ENCODE peak calls at places on chromosomes 12 and 14, in seven cellular contexts. One of them, this sample, is unnamed.

GRCh38 chr14:50339178-50339804 is 27.2 kb downstream of the DMAC2L start:
- DNase-seq in IMR-90: no peak
- DNase-seq in esophagus muscularis mucosa: peak; percentile 68
- DNase-seq in gastrocnemius medialis: no peak
- DNase-seq in upper lobe of right lung: no peak
- DNase-seq in heart left ventricle: no peak
- DNase-seq in CD8-positive, alpha-beta memory T cell: no peak
- DNase-seq in this sample: no peak

GRCh38 chr14:22517117-22517720 is 71.8 kb downstream of the DAD1 start:
- DNase-seq in IMR-90: no peak
- DNase-seq in esophagus muscularis mucosa: no peak
- DNase-seq in gastrocnemius medialis: no peak
- DNase-seq in upper lobe of right lung: no peak
- DNase-seq in heart left ventricle: no peak
- DNase-seq in CD8-positive, alpha-beta memory T cell: no peak
- DNase-seq in this sample: no peak

GRCh38 chr14:58171090-58171489 is 19.1 kb upstream of the ARMH4 start:
- DNase-seq in IMR-90: peak; percentile 82
- DNase-seq in esophagus muscularis mucosa: peak; percentile 87
- DNase-seq in gastrocnemius medialis: peak; percentile 76
- DNase-seq in upper lobe of right lung: peak; percentile 82
- DNase-seq in heart left ventricle: peak; percentile 70
- DNase-seq in CD8-positive, alpha-beta memory T cell: peak; percentile 10
- DNase-seq in this sample: peak; percentile 71

GRCh38 chr12:54037360-54038259 is 4.8 kb downstream of the HOXC5 start:
- DNase-seq in IMR-90: no peak
- DNase-seq in esophagus muscularis mucosa: no peak
- DNase-seq in gastrocnemius medialis: no peak
- DNase-seq in upper lobe of right lung: no peak
- DNase-seq in heart left ventricle: no peak
- DNase-seq in CD8-positive, alpha-beta memory T cell: no peak
- DNase-seq in this sample: no peak

GRCh38 chr12:56028511-56029165 is 7.8 kb downstream of the IKZF4 start:
- DNase-seq in IMR-90: no peak
- DNase-seq in esophagus muscularis mucosa: no peak
- DNase-seq in gastrocnemius medialis: no peak
- DNase-seq in upper lobe of right lung: no peak
- DNase-seq in heart left ventricle: no peak
- DNase-seq in CD8-positive, alpha-beta memory T cell: no peak
- DNase-seq in this sample: no peak

GRCh38 chr12:119940881-119941280 is 48.2 kb upstream of the BICDL1 start:
- DNase-seq in IMR-90: peak; percentile 68
- DNase-seq in esophagus muscularis mucosa: no peak
- DNase-seq in gastrocnemius medialis: no peak
- DNase-seq in upper lobe of right lung: no peak
- DNase-seq in heart left ventricle: no peak
- DNase-seq in CD8-positive, alpha-beta memory T cell: no peak
- DNase-seq in this sample: no peak

GRCh38 chr12:116416161-116416560 is 138.7 kb upstream of the MED13L start:
- DNase-seq in IMR-90: no peak
- DNase-seq in esophagus muscularis mucosa: no peak
- DNase-seq in gastrocnemius medialis: no peak
- DNase-seq in upper lobe of right lung: no peak
- DNase-seq in heart left ventricle: no peak
- DNase-seq in CD8-positive, alpha-beta memory T cell: no peak
- DNase-seq in this sample: no peak

GRCh38 chr14:22915886-22916521 is 2.9 kb downstream of the RBM23 start:
- DNase-seq in IMR-90: no peak
- DNase-seq in esophagus muscularis mucosa: no peak
- DNase-seq in gastrocnemius medialis: peak; percentile 47
- DNase-seq in upper lobe of right lung: no peak
- DNase-seq in heart left ventricle: peak; percentile 35
- DNase-seq in CD8-positive, alpha-beta memory T cell: no peak
- DNase-seq in this sample: no peak

GRCh38 chr12:68474467-68475204 is 136.1 kb upstream of the RAP1B start:
- DNase-seq in IMR-90: no peak
- DNase-seq in esophagus muscularis mucosa: no peak
- DNase-seq in gastrocnemius medialis: no peak
- DNase-seq in upper lobe of right lung: no peak
- DNase-seq in heart left ventricle: no peak
- DNase-seq in CD8-positive, alpha-beta memory T cell: no peak
- DNase-seq in this sample: no peak

GRCh38 chr12:15146585-15146984 is 74.6 kb downstream of the RERG start:
- DNase-seq in IMR-90: peak; percentile 0
- DNase-seq in esophagus muscularis mucosa: no peak
- DNase-seq in gastrocnemius medialis: no peak
- DNase-seq in upper lobe of right lung: no peak
- DNase-seq in heart left ventricle: no peak
- DNase-seq in CD8-positive, alpha-beta memory T cell: no peak
- DNase-seq in this sample: no peak

GRCh38 chr14:54658836-54659235 is 91.9 kb downstream of the SAMD4A start:
- DNase-seq in IMR-90: no peak
- DNase-seq in esophagus muscularis mucosa: no peak
- DNase-seq in gastrocnemius medialis: no peak
- DNase-seq in upper lobe of right lung: no peak
- DNase-seq in heart left ventricle: no peak
- DNase-seq in CD8-positive, alpha-beta memory T cell: no peak
- DNase-seq in this sample: no peak

GRCh38 chr14:68793734-68794129 is 865 bp upstream of the ZFP36L1 start:
- DNase-seq in IMR-90: no peak
- DNase-seq in esophagus muscularis mucosa: no peak
- DNase-seq in gastrocnemius medialis: no peak
- DNase-seq in upper lobe of right lung: peak; percentile 79
- DNase-seq in heart left ventricle: no peak
- DNase-seq in CD8-positive, alpha-beta memory T cell: no peak
- DNase-seq in this sample: no peak

GRCh38 chr12:16189849-16190248 is 87.6 kb downstream of the SLC15A5 start:
- DNase-seq in IMR-90: peak; percentile 28
- DNase-seq in esophagus muscularis mucosa: no peak
- DNase-seq in gastrocnemius medialis: no peak
- DNase-seq in upper lobe of right lung: no peak
- DNase-seq in heart left ventricle: no peak
- DNase-seq in CD8-positive, alpha-beta memory T cell: no peak
- DNase-seq in this sample: no peak

GRCh38 chr14:103332143-103332919 is 1.7 kb upstream of the EIF5 start:
- DNase-seq in IMR-90: no peak
- DNase-seq in esophagus muscularis mucosa: no peak
- DNase-seq in gastrocnemius medialis: no peak
- DNase-seq in upper lobe of right lung: no peak
- DNase-seq in heart left ventricle: no peak
- DNase-seq in CD8-positive, alpha-beta memory T cell: no peak
- DNase-seq in this sample: no peak

GRCh38 chr12:116712458-116713303 is 25.2 kb downstream of the SPRING1 start:
- DNase-seq in IMR-90: no peak
- DNase-seq in esophagus muscularis mucosa: no peak
- DNase-seq in gastrocnemius medialis: no peak
- DNase-seq in upper lobe of right lung: no peak
- DNase-seq in heart left ventricle: no peak
- DNase-seq in CD8-positive, alpha-beta memory T cell: no peak
- DNase-seq in this sample: no peak

GRCh38 chr12:26614217-26614616 is 218.8 kb downstream of the ITPR2 start:
- DNase-seq in IMR-90: peak; percentile 26
- DNase-seq in esophagus muscularis mucosa: no peak
- DNase-seq in gastrocnemius medialis: no peak
- DNase-seq in upper lobe of right lung: no peak
- DNase-seq in heart left ventricle: no peak
- DNase-seq in CD8-positive, alpha-beta memory T cell: no peak
- DNase-seq in this sample: no peak

DNA sequence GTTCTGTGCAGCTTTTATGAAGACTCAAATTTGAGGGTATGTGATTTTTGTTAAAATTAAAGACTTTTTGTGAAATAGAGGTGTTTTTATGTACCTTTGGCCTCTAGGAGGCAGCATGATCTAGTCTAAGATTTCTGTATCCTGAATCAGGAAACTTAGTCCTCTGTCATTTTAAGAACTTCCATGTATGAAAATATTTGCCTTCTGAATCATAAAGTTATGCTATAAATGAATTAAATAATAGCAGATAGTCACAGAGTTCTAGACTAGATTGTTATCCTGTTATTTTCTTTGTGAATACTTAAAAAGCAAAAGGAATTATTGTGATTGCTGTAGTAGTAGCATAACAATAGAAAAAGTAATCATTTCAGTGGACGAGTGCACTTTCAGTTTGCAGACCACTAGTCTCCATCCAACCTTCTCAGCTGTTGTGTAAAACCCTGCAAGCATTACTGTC is 56.3 kb downstream of the FGD4 start:
- DNase-seq in IMR-90: peak; percentile 82
- DNase-seq in esophagus muscularis mucosa: no peak
- DNase-seq in gastrocnemius medialis: no peak
- DNase-seq in upper lobe of right lung: no peak
- DNase-seq in heart left ventricle: no peak
- DNase-seq in CD8-positive, alpha-beta memory T cell: peak; percentile 16
- DNase-seq in this sample: no peak
- H3K27ac ChIP-seq in IMR-90: no peak overlapping the region
- H3K27ac ChIP-seq in esophagus muscularis mucosa: peak overlapping the region; percentile 54
- H3K27ac ChIP-seq in gastrocnemius medialis: peak overlapping the region; percentile 62
- H3K27ac ChIP-seq in upper lobe of right lung: peak overlapping the region; percentile 59
- H3K27ac ChIP-seq in heart left ventricle: peak overlapping the region; percentile 70
- H3K27ac ChIP-seq in CD8-positive, alpha-beta memory T cell: no peak overlapping the region
- H3K27ac ChIP-seq in this sample: peak overlapping the region; percentile 57

GRCh38 chr14:36503771-36504741 is 16.0 kb downstream of the NKX2-1 start:
- DNase-seq in IMR-90: no peak
- DNase-seq in esophagus muscularis mucosa: no peak
- DNase-seq in gastrocnemius medialis: no peak
- DNase-seq in upper lobe of right lung: peak; percentile 76
- DNase-seq in heart left ventricle: no peak
- DNase-seq in CD8-positive, alpha-beta memory T cell: no peak
- DNase-seq in this sample: no peak
- H3K4me3 ChIP-seq in IMR-90: no peak overlapping the region
- H3K4me3 ChIP-seq in esophagus muscularis mucosa: peak overlapping the region; percentile 32
- H3K4me3 ChIP-seq in gastrocnemius medialis: peak overlapping the region; percentile 22
- H3K4me3 ChIP-seq in upper lobe of right lung: peak overlapping the region; percentile 39
- H3K4me3 ChIP-seq in heart left ventricle: no peak overlapping the region
- H3K4me3 ChIP-seq in CD8-positive, alpha-beta memory T cell: no peak overlapping the region
- H3K4me3 ChIP-seq in this sample: peak overlapping the region; percentile 45

DNA sequence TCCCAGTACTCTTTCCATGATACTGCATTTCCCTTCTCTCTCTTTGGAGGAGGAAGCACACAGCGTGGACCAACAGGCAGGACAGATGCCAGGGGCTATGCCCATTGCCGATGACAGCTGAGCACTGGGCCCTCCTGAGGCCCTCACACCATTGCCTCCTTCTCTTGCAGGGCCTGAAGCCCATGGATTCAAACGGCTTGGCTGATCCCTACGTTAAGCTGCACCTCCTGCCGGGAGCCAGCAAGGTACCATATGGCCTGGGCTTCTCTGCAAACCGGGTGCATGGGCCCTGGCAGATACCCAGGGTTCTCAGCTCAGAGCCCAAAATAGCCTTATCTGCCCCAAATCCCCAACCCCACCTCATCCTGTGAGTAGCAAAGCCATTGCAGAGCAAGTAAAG is 25.2 kb upstream of the OAS1 start:
- DNase-seq in IMR-90: no peak
- DNase-seq in esophagus muscularis mucosa: no peak
- DNase-seq in gastrocnemius medialis: no peak
- DNase-seq in upper lobe of right lung: no peak
- DNase-seq in heart left ventricle: no peak
- DNase-seq in CD8-positive, alpha-beta memory T cell: no peak
- DNase-seq in this sample: no peak
- H3K27ac ChIP-seq in IMR-90: no peak overlapping the region
- H3K27ac ChIP-seq in esophagus muscularis mucosa: no peak overlapping the region
- H3K27ac ChIP-seq in gastrocnemius medialis: no peak overlapping the region
- H3K27ac ChIP-seq in upper lobe of right lung: no peak overlapping the region
- H3K27ac ChIP-seq in heart left ventricle: no peak overlapping the region
- H3K27ac ChIP-seq in CD8-positive, alpha-beta memory T cell: no peak overlapping the region
- H3K27ac ChIP-seq in this sample: no peak overlapping the region

GRCh38 chr12:19190292-19191031 is 60.9 kb downstream of the PLEKHA5 start:
- DNase-seq in IMR-90: peak; percentile 59
- DNase-seq in esophagus muscularis mucosa: no peak
- DNase-seq in gastrocnemius medialis: no peak
- DNase-seq in upper lobe of right lung: no peak
- DNase-seq in heart left ventricle: no peak
- DNase-seq in CD8-positive, alpha-beta memory T cell: no peak
- DNase-seq in this sample: no peak
- H3K4me3 ChIP-seq in IMR-90: no peak overlapping the region
- H3K4me3 ChIP-seq in esophagus muscularis mucosa: no peak overlapping the region
- H3K4me3 ChIP-seq in gastrocnemius medialis: no peak overlapping the region
- H3K4me3 ChIP-seq in upper lobe of right lung: no peak overlapping the region
- H3K4me3 ChIP-seq in heart left ventricle: no peak overlapping the region
- H3K4me3 ChIP-seq in CD8-positive, alpha-beta memory T cell: no peak overlapping the region
- H3K4me3 ChIP-seq in this sample: no peak overlapping the region

DNA sequence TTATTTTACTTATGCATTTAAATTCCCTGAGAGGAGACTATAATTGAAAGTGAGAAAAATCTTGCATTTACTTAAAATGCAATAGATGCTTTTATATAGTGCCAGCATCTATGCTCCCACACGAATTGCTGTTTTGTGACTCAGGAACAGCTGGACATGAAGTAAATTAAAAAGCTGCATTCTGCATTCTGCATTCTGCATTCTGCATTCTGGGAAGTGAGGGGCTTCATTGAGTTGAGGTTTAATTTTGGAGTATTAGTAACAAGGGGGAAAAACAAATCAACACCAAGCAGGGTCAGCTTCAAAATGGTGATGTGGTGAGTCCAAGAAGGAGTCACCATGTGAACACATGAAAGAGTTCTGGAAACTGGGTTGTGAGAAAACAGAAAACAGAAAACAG is 101.2 kb downstream of the C12orf50 start:
- DNase-seq in IMR-90: peak; percentile 41
- DNase-seq in esophagus muscularis mucosa: no peak
- DNase-seq in gastrocnemius medialis: no peak
- DNase-seq in upper lobe of right lung: no peak
- DNase-seq in heart left ventricle: no peak
- DNase-seq in CD8-positive, alpha-beta memory T cell: no peak
- DNase-seq in this sample: no peak
- H3K27ac ChIP-seq in IMR-90: no peak overlapping the region
- H3K27ac ChIP-seq in esophagus muscularis mucosa: no peak overlapping the region
- H3K27ac ChIP-seq in gastrocnemius medialis: no peak overlapping the region
- H3K27ac ChIP-seq in upper lobe of right lung: no peak overlapping the region
- H3K27ac ChIP-seq in heart left ventricle: no peak overlapping the region
- H3K27ac ChIP-seq in CD8-positive, alpha-beta memory T cell: no peak overlapping the region
- H3K27ac ChIP-seq in this sample: no peak overlapping the region

GRCh38 chr12:32776258-32776657 is 20.6 kb upstream of the YARS2 start:
- DNase-seq in IMR-90: no peak
- DNase-seq in esophagus muscularis mucosa: no peak
- DNase-seq in gastrocnemius medialis: no peak
- DNase-seq in upper lobe of right lung: no peak
- DNase-seq in heart left ventricle: no peak
- DNase-seq in CD8-positive, alpha-beta memory T cell: no peak
- DNase-seq in this sample: no peak
- H3K4me3 ChIP-seq in IMR-90: no peak overlapping the region
- H3K4me3 ChIP-seq in esophagus muscularis mucosa: no peak overlapping the region
- H3K4me3 ChIP-seq in gastrocnemius medialis: no peak overlapping the region
- H3K4me3 ChIP-seq in upper lobe of right lung: no peak overlapping the region
- H3K4me3 ChIP-seq in heart left ventricle: no peak overlapping the region
- H3K4me3 ChIP-seq in CD8-positive, alpha-beta memory T cell: no peak overlapping the region
- H3K4me3 ChIP-seq in this sample: no peak overlapping the region

This sample was measured in psoas muscle.